ENCODE peak calls at places on chromosomes 3 and 15, in eight cellular contexts. One of them, this sample, is unnamed.

GRCh38 chr3:6264906-6265305 is 596.0 kb upstream of the GRM7 start:
- DNase-seq in colonic mucosa: no peak
- DNase-seq in A549: no peak
- DNase-seq in transverse colon: no peak
- DNase-seq in ovary: no peak
- DNase-seq in PC-9: no peak
- DNase-seq in cardiac muscle cell: no peak
- DNase-seq in breast epithelium: no peak
- DNase-seq in this sample: no peak

GRCh38 chr3:71724584-71725278 is 471 bp downstream of the EIF4E3 start:
- DNase-seq in colonic mucosa: peak; percentile 52
- DNase-seq in breast epithelium: no peak
- DNase-seq in A549: peak; percentile 9
- DNase-seq in PC-9: peak; percentile 6
- DNase-seq in ovary: peak; percentile 69
- DNase-seq in transverse colon: peak; percentile 69
- DNase-seq in cardiac muscle cell: peak; percentile 13
- DNase-seq in this sample: peak; percentile 64

GRCh38 chr15:23532019-23532418 is 33.5 kb upstream of the MKRN3 start:
- DNase-seq in ovary: no peak
- DNase-seq in PC-9: no peak
- DNase-seq in colonic mucosa: no peak
- DNase-seq in breast epithelium: no peak
- DNase-seq in cardiac muscle cell: peak; percentile 2
- DNase-seq in A549: peak; percentile 83
- DNase-seq in transverse colon: no peak
- DNase-seq in this sample: no peak

GRCh38 chr15:73753250-73754130 is at the start of gene INSYN1:
- DNase-seq in colonic mucosa: no peak
- DNase-seq in PC-9: no peak
- DNase-seq in breast epithelium: no peak
- DNase-seq in transverse colon: peak; percentile 16
- DNase-seq in A549: no peak
- DNase-seq in ovary: peak; percentile 80
- DNase-seq in cardiac muscle cell: peak; percentile 69
- DNase-seq in this sample: peak; percentile 84

GRCh38 chr3:194203482-194204035 is 67.6 kb downstream of the HES1 start:
- DNase-seq in PC-9: peak; percentile 40
- DNase-seq in ovary: no peak
- DNase-seq in A549: no peak
- DNase-seq in colonic mucosa: no peak
- DNase-seq in cardiac muscle cell: no peak
- DNase-seq in breast epithelium: no peak
- DNase-seq in transverse colon: no peak
- DNase-seq in this sample: no peak

GRCh38 chr15:98658831-98659699 is 10.7 kb downstream of the IGF1R start:
- DNase-seq in colonic mucosa: peak; percentile 54
- DNase-seq in transverse colon: peak; percentile 21
- DNase-seq in A549: peak; percentile 63
- DNase-seq in cardiac muscle cell: peak; percentile 74
- DNase-seq in ovary: no peak
- DNase-seq in breast epithelium: no peak
- DNase-seq in PC-9: peak; percentile 35
- DNase-seq in this sample: no peak

GRCh38 chr15:67940324-67940719 is 100.5 kb upstream of the RNU6-1 start:
- DNase-seq in colonic mucosa: no peak
- DNase-seq in cardiac muscle cell: no peak
- DNase-seq in transverse colon: no peak
- DNase-seq in breast epithelium: no peak
- DNase-seq in PC-9: no peak
- DNase-seq in A549: no peak
- DNase-seq in ovary: no peak
- DNase-seq in this sample: no peak

GRCh38 chr3:133941390-133941789 is 45.7 kb upstream of the RAB6B start:
- DNase-seq in ovary: peak; percentile 65
- DNase-seq in PC-9: no peak
- DNase-seq in A549: no peak
- DNase-seq in breast epithelium: peak; percentile 84
- DNase-seq in colonic mucosa: no peak
- DNase-seq in transverse colon: no peak
- DNase-seq in cardiac muscle cell: peak; percentile 78
- DNase-seq in this sample: peak; percentile 70

GRCh38 chr15:81504170-81504905 is 130.3 kb upstream of the TMC3 start:
- DNase-seq in ovary: no peak
- DNase-seq in cardiac muscle cell: peak; percentile 63
- DNase-seq in PC-9: no peak
- DNase-seq in colonic mucosa: no peak
- DNase-seq in breast epithelium: no peak
- DNase-seq in A549: no peak
- DNase-seq in transverse colon: no peak
- DNase-seq in this sample: no peak

GRCh38 chr3:16511561-16512434 is 1.7 kb downstream of the RFTN1 start:
- DNase-seq in cardiac muscle cell: peak; percentile 85
- DNase-seq in colonic mucosa: peak; percentile 47
- DNase-seq in breast epithelium: peak; percentile 30
- DNase-seq in PC-9: no peak
- DNase-seq in A549: no peak
- DNase-seq in ovary: peak; percentile 58
- DNase-seq in transverse colon: peak; percentile 65
- DNase-seq in this sample: peak; percentile 86

GRCh38 chr15:25368855-25369254 is 70.0 kb downstream of the UBE3A start:
- DNase-seq in cardiac muscle cell: no peak
- DNase-seq in A549: no peak
- DNase-seq in ovary: no peak
- DNase-seq in breast epithelium: no peak
- DNase-seq in transverse colon: no peak
- DNase-seq in PC-9: no peak
- DNase-seq in colonic mucosa: no peak
- DNase-seq in this sample: no peak

GRCh38 chr3:62723171-62723570 is 152.0 kb downstream of the CADPS start:
- DNase-seq in colonic mucosa: no peak
- DNase-seq in PC-9: no peak
- DNase-seq in breast epithelium: no peak
- DNase-seq in A549: no peak
- DNase-seq in transverse colon: no peak
- DNase-seq in cardiac muscle cell: no peak
- DNase-seq in ovary: no peak
- DNase-seq in this sample: no peak

GRCh38 chr15:86201313-86202008 is 121.8 kb downstream of the AGBL1 start:
- DNase-seq in transverse colon: no peak
- DNase-seq in colonic mucosa: no peak
- DNase-seq in A549: no peak
- DNase-seq in PC-9: no peak
- DNase-seq in cardiac muscle cell: no peak
- DNase-seq in breast epithelium: no peak
- DNase-seq in ovary: no peak
- DNase-seq in this sample: no peak

DNA sequence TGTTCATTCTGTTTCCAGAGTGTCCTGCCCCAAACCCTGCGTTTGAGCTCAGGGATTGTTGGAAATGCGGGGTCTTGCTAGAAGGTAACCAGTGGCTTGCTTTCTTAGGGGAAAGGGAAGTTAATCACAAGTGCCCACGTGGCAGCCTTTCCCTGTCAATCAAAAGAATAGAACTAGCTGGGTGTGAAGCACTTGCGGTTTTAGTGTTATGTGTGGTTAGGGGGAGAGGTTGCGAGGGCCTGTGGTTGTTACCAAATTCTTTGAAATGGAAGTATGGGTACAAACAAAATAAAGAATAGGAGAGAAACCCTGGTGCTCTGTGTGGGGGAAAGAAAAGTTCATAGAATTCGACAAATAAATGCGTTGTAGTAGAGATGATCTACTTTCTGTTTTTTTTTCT is 67.6 kb downstream of the FNDC3B start:
- DNase-seq in ovary: no peak
- DNase-seq in transverse colon: peak; percentile 70
- DNase-seq in A549: no peak
- DNase-seq in cardiac muscle cell: peak; percentile 50
- DNase-seq in colonic mucosa: peak; percentile 53
- DNase-seq in breast epithelium: no peak
- DNase-seq in PC-9: no peak
- DNase-seq in this sample: no peak
- H3K4me1 ChIP-seq in ovary: peaks cover 10% of the 10 kb centered on the region
- H3K4me1 ChIP-seq in transverse colon: peaks cover 50% of the 10 kb centered on the region
- H3K4me1 ChIP-seq in A549: peaks cover 78% of the 10 kb centered on the region
- H3K4me1 ChIP-seq in cardiac muscle cell: peaks cover 52% of the 10 kb centered on the region
- H3K4me1 ChIP-seq in colonic mucosa: no peaks in the 10 kb centered on the region
- H3K4me1 ChIP-seq in breast epithelium: no peaks in the 10 kb centered on the region
- H3K4me1 ChIP-seq in PC-9: peaks cover 22% of the 10 kb centered on the region
- H3K4me1 ChIP-seq in this sample: no peaks in the 10 kb centered on the region

DNA sequence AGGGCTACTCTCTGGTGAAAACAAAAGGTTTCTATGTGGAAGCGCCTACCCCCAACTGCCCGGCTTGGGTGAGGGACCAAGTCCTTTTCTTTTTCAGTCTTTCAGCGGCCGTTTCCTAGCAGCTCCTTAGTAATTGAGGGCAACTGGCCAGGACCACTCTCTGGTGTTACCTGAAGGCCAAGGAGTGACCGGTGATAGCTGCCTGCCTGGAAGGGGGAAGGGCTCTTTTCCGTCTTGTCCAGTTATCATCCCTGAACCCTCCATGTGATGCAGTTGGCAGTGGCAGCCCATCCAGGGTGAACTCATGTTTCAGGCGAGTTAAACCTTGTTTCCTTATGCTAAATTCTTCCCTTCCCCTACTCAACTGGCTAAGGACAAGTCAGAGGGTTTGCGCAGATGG is 33.3 kb downstream of the RHCG start:
- DNase-seq in PC-9: no peak
- DNase-seq in cardiac muscle cell: no peak
- DNase-seq in transverse colon: no peak
- DNase-seq in colonic mucosa: no peak
- DNase-seq in ovary: no peak
- DNase-seq in A549: no peak
- DNase-seq in breast epithelium: no peak
- DNase-seq in this sample: peak; percentile 28
- H3K4me3 ChIP-seq in PC-9: no peak overlapping the region
- H3K4me3 ChIP-seq in cardiac muscle cell: no peak overlapping the region
- H3K4me3 ChIP-seq in transverse colon: no peak overlapping the region
- H3K4me3 ChIP-seq in colonic mucosa: no peak overlapping the region
- H3K4me3 ChIP-seq in ovary: no peak overlapping the region
- H3K4me3 ChIP-seq in A549: no peak overlapping the region
- H3K4me3 ChIP-seq in breast epithelium: no peak overlapping the region
- H3K4me3 ChIP-seq in this sample: no peak overlapping the region

GRCh38 chr15:79967331-79968182 is 3.4 kb downstream of the BCL2A1 start:
- DNase-seq in colonic mucosa: no peak
- DNase-seq in PC-9: no peak
- DNase-seq in breast epithelium: no peak
- DNase-seq in ovary: no peak
- DNase-seq in A549: no peak
- DNase-seq in cardiac muscle cell: no peak
- DNase-seq in transverse colon: no peak
- DNase-seq in this sample: no peak

GRCh38 chr15:79973445-79974180 is 2.6 kb upstream of the BCL2A1 start:
- DNase-seq in colonic mucosa: no peak
- DNase-seq in cardiac muscle cell: no peak
- DNase-seq in breast epithelium: no peak
- DNase-seq in PC-9: no peak
- DNase-seq in ovary: no peak
- DNase-seq in transverse colon: no peak
- DNase-seq in A549: no peak
- DNase-seq in this sample: no peak

GRCh38 chr15:79972861-79973260 is 1.9 kb upstream of the BCL2A1 start:
- DNase-seq in transverse colon: no peak
- DNase-seq in A549: no peak
- DNase-seq in ovary: no peak
- DNase-seq in PC-9: no peak
- DNase-seq in breast epithelium: no peak
- DNase-seq in colonic mucosa: no peak
- DNase-seq in cardiac muscle cell: no peak
- DNase-seq in this sample: no peak

GRCh38 chr15:79969175-79969574 is 1.8 kb downstream of the BCL2A1 start:
- DNase-seq in cardiac muscle cell: no peak
- DNase-seq in PC-9: no peak
- DNase-seq in ovary: no peak
- DNase-seq in A549: no peak
- DNase-seq in transverse colon: no peak
- DNase-seq in colonic mucosa: no peak
- DNase-seq in breast epithelium: no peak
- DNase-seq in this sample: no peak

DNA sequence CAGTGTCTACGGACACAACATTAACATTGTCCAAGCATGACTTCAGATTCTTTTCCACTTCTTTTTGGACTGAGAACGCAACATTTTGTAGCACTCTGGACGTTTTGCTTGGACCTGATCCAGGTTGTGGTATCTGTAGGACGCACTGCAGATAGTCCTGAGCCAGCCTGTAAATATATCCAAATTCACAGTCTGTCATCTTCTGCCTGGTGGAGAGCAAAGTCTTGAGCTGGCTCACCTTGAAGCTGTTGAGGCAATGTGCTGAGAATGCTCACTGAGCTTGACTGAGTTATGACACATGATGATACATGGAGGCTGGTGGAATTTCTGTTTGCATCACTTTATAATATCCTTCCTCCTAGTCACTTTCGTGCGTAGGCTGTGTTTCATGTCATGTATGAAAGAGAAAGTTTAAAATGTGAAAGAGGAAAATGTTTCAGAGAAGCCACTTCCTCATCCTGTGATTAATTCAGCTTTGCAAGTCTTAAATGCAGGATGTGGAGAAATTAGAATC is at the start of gene BCL2A1:
- DNase-seq in colonic mucosa: no peak
- DNase-seq in PC-9: no peak
- DNase-seq in breast epithelium: no peak
- DNase-seq in transverse colon: peak; percentile 17
- DNase-seq in ovary: no peak
- DNase-seq in cardiac muscle cell: peak; percentile 83
- DNase-seq in A549: peak; percentile 87
- DNase-seq in this sample: no peak
- H3K4me1 ChIP-seq in colonic mucosa: no peaks in the 10 kb centered on the region
- H3K4me1 ChIP-seq in PC-9: no peaks in the 10 kb centered on the region
- H3K4me1 ChIP-seq in breast epithelium: no peaks in the 10 kb centered on the region
- H3K4me1 ChIP-seq in transverse colon: no peaks in the 10 kb centered on the region
- H3K4me1 ChIP-seq in ovary: no peaks in the 10 kb centered on the region
- H3K4me1 ChIP-seq in cardiac muscle cell: no peaks in the 10 kb centered on the region
- H3K4me1 ChIP-seq in A549: peaks cover 55% of the 10 kb centered on the region
- H3K4me1 ChIP-seq in this sample: no peaks in the 10 kb centered on the region

GRCh38 chr3:20066848-20067617 is 26.8 kb downstream of the KAT2B start:
- DNase-seq in transverse colon: no peak
- DNase-seq in A549: no peak
- DNase-seq in PC-9: no peak
- DNase-seq in cardiac muscle cell: peak; percentile 20
- DNase-seq in breast epithelium: no peak
- DNase-seq in ovary: peak; percentile 62
- DNase-seq in colonic mucosa: no peak
- DNase-seq in this sample: no peak

GRCh38 chr3:20066079-20066478 is 25.8 kb downstream of the KAT2B start:
- DNase-seq in ovary: no peak
- DNase-seq in colonic mucosa: no peak
- DNase-seq in cardiac muscle cell: no peak
- DNase-seq in PC-9: no peak
- DNase-seq in transverse colon: no peak
- DNase-seq in breast epithelium: no peak
- DNase-seq in A549: no peak
- DNase-seq in this sample: no peak

GRCh38 chr3:20071182-20071581 is 30.9 kb downstream of the KAT2B start:
- DNase-seq in PC-9: no peak
- DNase-seq in colonic mucosa: no peak
- DNase-seq in cardiac muscle cell: no peak
- DNase-seq in breast epithelium: no peak
- DNase-seq in transverse colon: no peak
- DNase-seq in ovary: no peak
- DNase-seq in A549: no peak
- DNase-seq in this sample: no peak

GRCh38 chr3:20069178-20069532 is 28.9 kb downstream of the KAT2B start:
- DNase-seq in transverse colon: no peak
- DNase-seq in A549: no peak
- DNase-seq in cardiac muscle cell: no peak
- DNase-seq in PC-9: no peak
- DNase-seq in breast epithelium: no peak
- DNase-seq in colonic mucosa: no peak
- DNase-seq in ovary: no peak
- DNase-seq in this sample: no peak

GRCh38 chr3:20068512-20069177 is 28.4 kb downstream of the KAT2B start:
- DNase-seq in PC-9: no peak
- DNase-seq in colonic mucosa: no peak
- DNase-seq in A549: no peak
- DNase-seq in transverse colon: no peak
- DNase-seq in cardiac muscle cell: no peak
- DNase-seq in ovary: no peak
- DNase-seq in breast epithelium: no peak
- DNase-seq in this sample: no peak
- H3K4me3 ChIP-seq in PC-9: no peak overlapping the region
- H3K4me3 ChIP-seq in colonic mucosa: no peak overlapping the region
- H3K4me3 ChIP-seq in A549: no peak overlapping the region
- H3K4me3 ChIP-seq in transverse colon: no peak overlapping the region
- H3K4me3 ChIP-seq in cardiac muscle cell: no peak overlapping the region
- H3K4me3 ChIP-seq in ovary: no peak overlapping the region
- H3K4me3 ChIP-seq in breast epithelium: no peak overlapping the region
- H3K4me3 ChIP-seq in this sample: no peak overlapping the region